ENCODE peak calls at places on chromosomes 16 and 17, in nine cellular contexts. Z is heart right ventricle, E is MM.1S, C is body of pancreas, K is tibial nerve, B is PC-3, L is adrenal gland, J is mammary epithelial cell, G is esophagus squamous epithelium. F is an unnamed sample.

GRCh38 chr17:65664296-65664695 is 102.8 kb upstream of the AXIN2 start:
- DNase-seq in Z (no peak), E (no peak), C (no peak), K (peak), B (no peak), L (no peak), J (no peak), G (no peak), F (no peak)

GRCh38 chr17:6392609-6393367 is 42.1 kb downstream of the AIPL1 start:
- DNase-seq in Z (no peak), E (no peak), C (no peak), K (no peak), B (no peak), L (no peak), J (no peak), G (no peak), F (no peak)

GRCh38 chr17:2177235-2177811 is 122.4 kb downstream of the HIC1 start:
- DNase-seq in Z (no peak), E (no peak), C (no peak), K (no peak), B (no peak), L (peak), J (peak), G (no peak), F (peak)

GRCh38 chr17:9213311-9213655 is 192.0 kb downstream of the NTN1 start:
- DNase-seq in Z (no peak), E (no peak), C (no peak), K (no peak), B (no peak), L (no peak), J (no peak), G (no peak), F (no peak)

GRCh38 chr17:43840814-43841213 is 6.2 kb upstream of the CD300LG start:
- DNase-seq in Z (no peak), E (no peak), C (no peak), K (no peak), B (peak), L (no peak), J (no peak), G (no peak), F (peak)

GRCh38 chr16:10093564-10093963 is 88.7 kb downstream of the GRIN2A start:
- DNase-seq in Z (no peak), E (no peak), C (no peak), K (no peak), B (no peak), L (no peak), J (no peak), G (no peak), F (no peak)

GRCh38 chr16:66286527-66286926 is 80.0 kb upstream of the CDH5 start:
- DNase-seq in Z (no peak), E (no peak), C (no peak), K (no peak), B (no peak), L (no peak), J (no peak), G (no peak), F (no peak)

GRCh38 chr17:14019186-14019956 is 49.9 kb upstream of the COX10 start:
- DNase-seq in Z (no peak), E (no peak), C (no peak), K (no peak), B (peak), L (no peak), J (peak), G (no peak), F (peak)

GRCh38 chr16:8955828-8956227 is 7.9 kb downstream of the USP7 start:
- DNase-seq in Z (no peak), E (no peak), C (no peak), K (no peak), B (no peak), L (no peak), J (no peak), G (no peak), F (no peak)

GRCh38 chr17:56914641-56915263 is 903 bp upstream of the TRIM25 start:
- DNase-seq in Z (no peak), E (no peak), C (no peak), K (no peak), B (peak), L (no peak), J (no peak), G (no peak), F (no peak)

GRCh38 chr17:3961564-3962047 is 2.6 kb downstream of the ATP2A3 start:
- DNase-seq in Z (no peak), E (peak), C (no peak), K (no peak), B (no peak), L (no peak), J (no peak), G (peak), F (no peak)

GRCh38 chr17:2070241-2071023 is 15.5 kb downstream of the HIC1 start:
- DNase-seq in Z (no peak), E (no peak), C (peak), K (no peak), B (no peak), L (no peak), J (no peak), G (no peak), F (peak)

GRCh38 chr17:37124074-37124824 is 175.5 kb downstream of the AATF start:
- DNase-seq in Z (no peak), E (no peak), C (no peak), K (no peak), B (no peak), L (no peak), J (no peak), G (no peak), F (no peak)

GRCh38 chr17:78249074-78249835 is 17.8 kb downstream of the TMEM235 start:
- DNase-seq in Z (no peak), E (no peak), C (no peak), K (no peak), B (no peak), L (no peak), J (no peak), G (no peak), F (no peak)

GRCh38 chr17:74442670-74443515 is 11.0 kb downstream of the GPRC5C start:
- DNase-seq in Z (peak), E (no peak), C (peak), K (peak), B (peak), L (peak), J (no peak), G (no peak), F (peak)

GRCh38 chr16:67163903-67164558 is 514 bp upstream of the HSF4 start:
- DNase-seq in Z (no peak), E (no peak), C (no peak), K (no peak), B (no peak), L (peak), J (no peak), G (no peak), F (no peak)

GRCh38 chr16:23267647-23268046 is 34.5 kb upstream of the SCNN1B start:
- DNase-seq in Z (no peak), E (no peak), C (no peak), K (no peak), B (no peak), L (no peak), J (no peak), G (no peak), F (no peak)

GRCh38 chr17:46194393-46195216 is 1.4 kb upstream of the KANSL1 start:
- DNase-seq in Z (no peak), E (peak), C (no peak), K (peak), B (peak), L (no peak), J (no peak), G (no peak), F (no peak)

GRCh38 chr16:50269061-50269705 is 2.8 kb downstream of the ADCY7 start:
- DNase-seq in Z (no peak), E (no peak), C (no peak), K (no peak), B (no peak), L (no peak), J (no peak), G (no peak), F (no peak)

GRCh38 chr16:85156869-85157268 is 44.6 kb upstream of the CIBAR2 start:
- DNase-seq in Z (no peak), E (no peak), C (no peak), K (no peak), B (no peak), L (no peak), J (no peak), G (no peak), F (no peak)

GRCh38 chr17:50364715-50365114 is 8.3 kb downstream of the MRPL27 start:
- DNase-seq in Z (no peak), E (no peak), C (no peak), K (no peak), B (no peak), L (no peak), J (no peak), G (no peak), F (peak)

GRCh38 chr16:66899310-66899944 is 19.1 kb downstream of the PDP2 start:
- DNase-seq in Z (no peak), E (no peak), C (no peak), K (no peak), B (no peak), L (no peak), J (no peak), G (no peak), F (peak)

GRCh38 chr17:7530294-7530900 is 18.5 kb upstream of the TNFSF12 start:
- DNase-seq in Z (no peak), E (no peak), C (no peak), K (no peak), B (no peak), L (no peak), J (no peak), G (no peak), F (no peak)

GRCh38 chr16:54591816-54592246 is 305.2 kb upstream of the IRX3 start:
- DNase-seq in Z (no peak), E (no peak), C (no peak), K (no peak), B (no peak), L (no peak), J (no peak), G (no peak), F (no peak)

GRCh38 chr16:69113216-69113615 is 7.8 kb downstream of the HAS3 start:
- DNase-seq in Z (no peak), E (no peak), C (no peak), K (no peak), B (no peak), L (no peak), J (no peak), G (no peak), F (no peak)

GRCh38 chr17:57874434-57875108 is 24.7 kb upstream of the MRPS23 start:
- DNase-seq in Z (peak), E (no peak), C (no peak), K (peak), B (no peak), L (peak), J (peak), G (no peak), F (peak)

GRCh38 chr17:6574689-6575595 is 18.6 kb upstream of the PITPNM3 start:
- DNase-seq in Z (peak), E (no peak), C (no peak), K (no peak), B (no peak), L (peak), J (peak), G (no peak), F (peak)

GRCh38 chr17:38883592-38884526 is 14.0 kb downstream of the LASP1 start:
- DNase-seq in Z (peak), E (no peak), C (no peak), K (no peak), B (no peak), L (no peak), J (peak), G (no peak), F (no peak)

GRCh38 chr17:40432864-40433528 is 10.3 kb upstream of the IGFBP4 start:
- DNase-seq in Z (peak), E (no peak), C (peak), K (no peak), B (no peak), L (no peak), J (no peak), G (no peak), F (no peak)

GRCh38 chr17:32111141-32111771 is 31.0 kb upstream of the RHOT1 start:
- DNase-seq in Z (peak), E (no peak), C (no peak), K (peak), B (peak), L (peak), J (no peak), G (no peak), F (no peak)

GRCh38 chr16:83312846-83313245 is 494.9 kb upstream of the HSBP1 start:
- DNase-seq in Z (no peak), E (no peak), C (no peak), K (no peak), B (no peak), L (no peak), J (no peak), G (no peak), F (no peak)

GRCh38 chr17:49456172-49456965 is 38.7 kb upstream of the NGFR start:
- DNase-seq in Z (no peak), E (no peak), C (no peak), K (no peak), B (peak), L (no peak), J (peak), G (no peak), F (no peak)

GRCh38 chr17:73643012-73643845 is 1.0 kb downstream of the SDK2 start:
- DNase-seq in Z (no peak), E (no peak), C (no peak), K (no peak), B (peak), L (no peak), J (peak), G (no peak), F (no peak)

GRCh38 chr17:32323784-32324590 is 18.0 kb downstream of the C17orf75 start:
- DNase-seq in Z (no peak), E (peak), C (peak), K (no peak), B (peak), L (peak), J (peak), G (no peak), F (peak)

GRCh38 chr17:47633996-47634395 is 15.7 kb upstream of the KPNB1 start:
- DNase-seq in Z (no peak), E (no peak), C (no peak), K (no peak), B (no peak), L (no peak), J (peak), G (no peak), F (no peak)

GRCh38 chr16:79299154-79299799 is 301.3 kb downstream of the MAF start:
- DNase-seq in Z (no peak), E (no peak), C (no peak), K (no peak), B (no peak), L (no peak), J (no peak), G (no peak), F (no peak)
- H3K4me3 ChIP-seq in Z (no peak), E (no peak), C (no peak), K (no peak), B (no peak), L (no peak), J (no peak), G (no peak), F (no peak)

GRCh38 chr17:66787914-66788313 is 47.0 kb upstream of the CACNG5 start:
- DNase-seq in Z (no peak), E (no peak), C (no peak), K (no peak), B (no peak), L (no peak), J (no peak), G (no peak), F (no peak)

GRCh38 chr17:66791337-66791736 is 43.6 kb upstream of the CACNG5 start:
- DNase-seq in Z (no peak), E (no peak), C (no peak), K (peak), B (no peak), L (peak), J (no peak), G (no peak), F (no peak)

GRCh38 chr17:66789093-66789492 is 45.8 kb upstream of the CACNG5 start:
- DNase-seq in Z (no peak), E (no peak), C (no peak), K (no peak), B (no peak), L (no peak), J (no peak), G (no peak), F (no peak)

GRCh38 chr17:66789961-66790421 is 44.9 kb upstream of the CACNG5 start:
- DNase-seq in Z (no peak), E (no peak), C (no peak), K (no peak), B (no peak), L (no peak), J (no peak), G (no peak), F (no peak)

DNA sequence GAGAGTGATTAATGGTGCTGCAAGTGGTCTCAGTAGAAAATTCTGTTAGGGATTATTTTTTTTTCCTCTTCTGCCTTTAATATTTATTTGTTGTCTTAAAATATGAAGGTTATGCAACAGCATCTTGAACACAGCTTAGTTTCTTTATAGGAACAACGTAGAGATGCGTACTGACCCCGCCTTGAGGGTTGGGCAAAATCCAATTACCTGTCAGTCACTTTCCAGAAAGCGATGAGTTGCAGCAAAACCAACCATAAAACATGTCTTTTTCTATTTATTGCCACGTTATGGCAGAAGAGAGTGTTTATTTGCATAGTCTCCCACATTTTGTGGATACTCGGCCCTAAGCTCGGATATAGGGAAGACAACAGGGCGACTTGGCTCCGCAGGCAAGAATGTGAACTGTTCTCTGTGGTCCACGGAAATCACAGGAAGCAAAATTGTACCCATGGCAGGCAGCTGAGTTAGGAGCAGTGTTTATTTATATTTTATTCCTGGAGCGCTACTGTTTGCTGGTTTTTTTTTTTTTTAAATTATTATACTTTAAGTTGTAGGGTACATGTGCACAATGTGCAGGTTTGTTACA is 44.3 kb upstream of the CACNG5 start:
- DNase-seq in Z (no peak), E (no peak), C (no peak), K (no peak), B (no peak), L (no peak), J (no peak), G (no peak), F (no peak)
- TF ChIP-seq CTCF in Z (no peak), E (no peak), C (no peak), K (no peak), B (no peak), L (no peak), J (no peak), G (no peak), F (no peak)

DNA sequence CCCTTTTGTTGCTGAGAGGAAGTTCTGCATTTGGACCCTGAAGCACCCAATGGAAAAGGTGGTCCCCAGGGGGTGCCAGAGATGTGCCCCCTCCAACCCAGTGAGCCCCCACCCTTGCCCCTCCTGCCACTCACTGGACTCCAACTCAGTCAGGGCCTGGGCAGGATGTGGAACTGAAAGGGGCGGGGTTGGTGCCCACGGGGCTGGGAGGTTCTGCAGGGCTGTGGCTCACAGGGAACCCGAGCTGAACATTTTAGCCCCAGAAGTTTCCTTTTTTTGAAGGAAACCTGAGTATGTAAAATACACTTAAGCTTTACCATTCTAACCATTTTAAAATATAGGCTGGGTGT is 15.8 kb upstream of the OGFOD3 start:
- DNase-seq in Z (no peak), E (peak), C (no peak), K (no peak), B (no peak), L (no peak), J (no peak), G (no peak), F (no peak)
- H3K27ac ChIP-seq in Z (no peak), E (peak), C (no peak), K (no peak), B (no peak), L (no peak), J (no peak), G (no peak), F (no peak)

DNA sequence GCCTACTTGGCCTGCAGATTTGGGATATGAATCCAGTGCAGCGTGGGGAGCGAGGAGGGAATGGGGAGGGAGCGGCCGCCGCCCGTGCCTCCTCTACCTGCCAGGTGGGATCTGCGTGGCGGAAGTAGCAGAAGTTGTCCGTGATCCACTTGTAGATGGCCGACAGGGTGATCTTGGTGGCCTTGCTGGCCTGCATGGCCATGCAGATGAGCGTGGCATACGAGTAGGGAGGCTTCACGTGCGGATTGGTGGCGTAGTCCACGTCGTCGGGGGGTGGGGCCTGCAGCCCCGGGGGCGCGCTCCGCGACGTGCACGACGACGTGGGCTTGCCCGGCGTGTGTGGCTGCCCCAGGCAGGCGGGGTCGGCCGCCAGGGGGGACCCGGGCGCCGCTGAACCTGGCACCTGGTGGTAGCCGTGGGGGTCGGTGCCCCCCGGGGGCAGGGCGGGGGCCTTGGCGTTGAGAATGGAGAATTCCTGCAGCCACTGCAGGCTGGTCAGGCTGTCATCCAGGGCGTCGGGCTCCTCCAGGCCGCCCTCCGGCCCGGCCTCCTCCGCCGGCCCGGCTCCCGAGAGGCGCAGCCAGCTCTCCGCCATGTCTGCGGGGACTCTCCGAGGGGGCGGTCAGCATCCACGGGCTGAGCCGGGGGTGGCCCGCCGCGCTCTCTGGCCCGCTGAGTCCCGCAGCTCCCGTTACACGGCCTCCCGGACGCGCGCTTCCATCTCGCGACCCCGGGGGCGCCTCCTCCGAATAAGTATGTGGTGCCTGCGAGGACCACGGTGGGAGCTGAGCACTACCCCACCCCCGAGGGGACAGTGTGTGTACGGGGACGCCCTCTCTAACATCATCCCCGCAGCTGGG is 1.0 kb downstream of the FOXJ1 start:
- DNase-seq in Z (no peak), E (no peak), C (no peak), K (no peak), B (no peak), L (no peak), J (no peak), G (no peak), F (peak)
- H3K4me3 ChIP-seq in Z (peak), E (no peak), C (no peak), K (peak), B (no peak), L (no peak), J (no peak), G (peak), F (no peak)

DNA sequence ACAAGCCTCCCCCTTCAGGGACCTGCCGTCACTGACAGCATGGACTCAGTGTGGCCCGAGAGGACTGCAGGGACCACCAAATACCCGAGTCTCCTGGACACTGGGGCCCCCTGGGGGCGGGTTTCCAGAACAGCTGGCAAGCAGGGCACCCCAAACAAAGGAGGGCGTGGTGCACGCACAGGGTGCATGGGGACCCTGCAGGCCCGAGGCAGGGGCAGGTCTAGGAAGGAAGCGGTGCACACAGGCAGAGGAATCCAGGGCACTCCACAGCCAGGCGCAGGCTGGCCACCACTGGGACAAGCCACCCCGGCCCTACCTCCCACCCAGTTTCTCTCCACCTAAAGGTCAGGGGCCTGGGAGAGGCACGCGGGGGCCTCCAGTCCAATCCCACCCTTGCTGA is 28.7 kb upstream of the ENPP7 start:
- DNase-seq in Z (no peak), E (no peak), C (no peak), K (no peak), B (no peak), L (no peak), J (no peak), G (no peak), F (no peak)
- TF ChIP-seq CTCF in Z (no peak), E (no peak), C (no peak), K (no peak), B (peak), L (no peak), J (no peak), G (no peak), F (no peak)